ENCODE peak calls at places on chromosomes 6 and 20, in five cellular contexts. M is lower lobe of right lung, Q is colonic mucosa, V is fibroblast of lung, Y is vagina. T is an unnamed sample.

GRCh38 chr6:40912158-40912946 is 126.7 kb downstream of the UNC5CL start:
- DNase-seq in M (no peak), Q (peak; percentile 69), V (peak; percentile 23), Y (no peak), T (no peak)

GRCh38 chr20:48282591-48283228 is 497.4 kb upstream of the SULF2 start:
- DNase-seq in M (no peak), Q (no peak), V (no peak), Y (no peak), T (no peak)

GRCh38 chr20:57660510-57661199 is 40.4 kb upstream of the ZBP1 start:
- DNase-seq in M (peak; percentile 10), Q (no peak), V (no peak), Y (no peak), T (no peak)

GRCh38 chr6:36827261-36828079 is 11.8 kb downstream of the CPNE5 start:
- DNase-seq in M (no peak), Q (no peak), V (peak; percentile 64), Y (no peak), T (peak; percentile 79)

GRCh38 chr20:62941792-62942191 is 3.8 kb downstream of the GID8 start:
- DNase-seq in M (no peak), Q (no peak), V (no peak), Y (no peak), T (no peak)

GRCh38 chr6:16677458-16677857 is 83.8 kb downstream of the ATXN1 start:
- DNase-seq in M (no peak), Q (no peak), V (no peak), Y (no peak), T (no peak)

GRCh38 chr6:84052204-84052882 is 18.8 kb downstream of the MRAP2 start:
- DNase-seq in M (no peak), Q (no peak), V (peak; percentile 34), Y (no peak), T (peak; percentile 95)

GRCh38 chr6:44567406-44567805 is 179.9 kb downstream of the CDC5L start:
- DNase-seq in M (no peak), Q (no peak), V (no peak), Y (no peak), T (no peak)

GRCh38 chr6:157317129-157317814 is 6.0 kb downstream of the TMEM242 start:
- DNase-seq in M (no peak), Q (peak; percentile 69), V (peak; percentile 88), Y (no peak), T (no peak)

GRCh38 chr6:95017922-95018321 is 559.4 kb upstream of the MANEA start:
- DNase-seq in M (no peak), Q (no peak), V (no peak), Y (no peak), T (no peak)

GRCh38 chr6:56076033-56076432 is 171.3 kb downstream of the COL21A1 start:
- DNase-seq in M (no peak), Q (no peak), V (no peak), Y (no peak), T (no peak)

GRCh38 chr20:31440012-31440659 is at the start of gene DEFB123:
- DNase-seq in M (no peak), Q (no peak), V (no peak), Y (no peak), T (no peak)

GRCh38 chr6:161542581-161542980 is 268.7 kb upstream of the AGPAT4 start:
- DNase-seq in M (no peak), Q (no peak), V (no peak), Y (no peak), T (no peak)

GRCh38 chr6:146545608-146546007 is 2.0 kb downstream of the RAB32 start:
- DNase-seq in M (no peak), Q (peak; percentile 22), V (peak; percentile 49), Y (no peak), T (no peak)

GRCh38 chr6:42704937-42705374 is 17.4 kb downstream of the PRPH2 start:
- DNase-seq in M (no peak), Q (no peak), V (no peak), Y (no peak), T (peak; percentile 54)

GRCh38 chr6:134938896-134939295 is 11.0 kb downstream of the ALDH8A1 start:
- DNase-seq in M (no peak), Q (no peak), V (no peak), Y (no peak), T (no peak)

GRCh38 chr6:167849846-167850459 is 23.2 kb downstream of the AFDN start:
- DNase-seq in M (no peak), Q (no peak), V (no peak), Y (no peak), T (no peak)

GRCh38 chr20:31260326-31260932 is 3.0 kb downstream of the DEFB115 start:
- DNase-seq in M (no peak), Q (no peak), V (no peak), Y (no peak), T (no peak)

GRCh38 chr6:84854801-84855400 is 90.5 kb upstream of the TBX18 start:
- DNase-seq in M (no peak), Q (no peak), V (no peak), Y (no peak), T (no peak)

GRCh38 chr6:10409160-10409765 is 5.6 kb downstream of the TFAP2A start:
- DNase-seq in M (no peak), Q (no peak), V (no peak), Y (no peak), T (no peak)

GRCh38 chr6:20661721-20662120 is 127.5 kb downstream of the CDKAL1 start:
- DNase-seq in M (no peak), Q (no peak), V (peak; percentile 70), Y (no peak), T (no peak)

GRCh38 chr6:163827157-163827556 is 412.6 kb downstream of the QKI start:
- DNase-seq in M (no peak), Q (no peak), V (no peak), Y (no peak), T (no peak)

GRCh38 chr6:38350882-38351281 is 288.8 kb downstream of the BTBD9 start:
- DNase-seq in M (no peak), Q (no peak), V (peak; percentile 30), Y (no peak), T (no peak)

GRCh38 chr6:131924881-131925474 is 26.2 kb downstream of the CCN2 start:
- DNase-seq in M (no peak), Q (no peak), V (peak; percentile 79), Y (no peak), T (no peak)

GRCh38 chr6:89966250-89966588 is 72.0 kb downstream of the GJA10 start:
- DNase-seq in M (no peak), Q (no peak), V (peak; percentile 42), Y (no peak), T (no peak)

GRCh38 chr6:21201181-21201580 is 392.4 kb upstream of the SOX4 start:
- DNase-seq in M (no peak), Q (no peak), V (no peak), Y (no peak), T (no peak)

GRCh38 chr6:42118162-42119001 is 24.0 kb downstream of the C6orf132 start:
- DNase-seq in M (peak; percentile 86), Q (peak; percentile 91), V (no peak), Y (no peak), T (peak; percentile 93)

GRCh38 chr6:153538491-153538890 is 407.4 kb upstream of the RGS17 start:
- DNase-seq in M (no peak), Q (no peak), V (peak; percentile 8), Y (no peak), T (no peak)

GRCh38 chr6:156934054-156934424 is 156.9 kb downstream of the ARID1B start:
- DNase-seq in M (no peak), Q (no peak), V (no peak), Y (no peak), T (no peak)

GRCh38 chr6:56450376-56450775 is 192.3 kb downstream of the DST start:
- DNase-seq in M (no peak), Q (no peak), V (no peak), Y (no peak), T (no peak)

GRCh38 chr6:53744321-53744720 is 50.5 kb upstream of the LRRC1 start:
- DNase-seq in M (no peak), Q (no peak), V (no peak), Y (no peak), T (no peak)

GRCh38 chr6:14100098-14100497 is 17.5 kb upstream of the CD83 start:
- DNase-seq in M (no peak), Q (no peak), V (no peak), Y (no peak), T (no peak)

GRCh38 chr20:25226433-25227316 is 21.2 kb upstream of the PYGB start:
- DNase-seq in M (peak; percentile 60), Q (no peak), V (no peak), Y (peak; percentile 84), T (peak; percentile 79)

GRCh38 chr6:128696651-128697391 is 176.4 kb upstream of the PTPRK start:
- DNase-seq in M (no peak), Q (no peak), V (peak; percentile 63), Y (no peak), T (no peak)

DNA sequence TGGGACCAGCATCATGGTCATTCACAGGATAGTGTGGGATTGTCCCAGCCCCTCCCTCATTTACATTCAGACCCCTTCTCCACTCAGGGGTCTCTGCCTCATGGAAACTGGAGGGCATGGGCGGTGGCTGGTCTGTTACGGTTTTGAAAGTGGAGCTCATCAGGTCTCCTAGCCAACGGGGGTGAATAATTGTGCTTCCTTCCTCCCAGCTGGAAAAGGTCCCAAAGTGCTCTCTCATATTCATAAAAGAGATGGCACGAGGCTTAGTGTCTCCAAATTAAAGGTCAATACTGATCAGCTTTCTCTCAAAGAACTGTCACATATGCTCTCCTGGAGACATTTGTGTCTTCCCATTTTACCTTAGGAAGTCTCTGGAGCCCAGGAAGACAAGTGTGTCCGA is 19.9 kb downstream of the JARID2 start:
- DNase-seq in M (no peak), Q (no peak), V (no peak), Y (no peak), T (no peak)
- H3K4me1 ChIP-seq in M (peaks cover 71% of the 10 kb centered on the region), Q (peaks cover 3% of the 10 kb centered on the region), V (peaks cover 26% of the 10 kb centered on the region), Y (peaks cover 64% of the 10 kb centered on the region), T (peaks cover 35% of the 10 kb centered on the region)

GRCh38 chr6:111626446-111626845 is 20.8 kb upstream of the TRAF3IP2 start:
- DNase-seq in M (no peak), Q (no peak), V (no peak), Y (no peak), T (no peak)
- H3K27ac ChIP-seq in M (no peak overlapping the region), Q (peak overlapping the region; percentile 15), V (no peak overlapping the region), Y (peak overlapping the region; percentile 86), T (no peak overlapping the region)

DNA sequence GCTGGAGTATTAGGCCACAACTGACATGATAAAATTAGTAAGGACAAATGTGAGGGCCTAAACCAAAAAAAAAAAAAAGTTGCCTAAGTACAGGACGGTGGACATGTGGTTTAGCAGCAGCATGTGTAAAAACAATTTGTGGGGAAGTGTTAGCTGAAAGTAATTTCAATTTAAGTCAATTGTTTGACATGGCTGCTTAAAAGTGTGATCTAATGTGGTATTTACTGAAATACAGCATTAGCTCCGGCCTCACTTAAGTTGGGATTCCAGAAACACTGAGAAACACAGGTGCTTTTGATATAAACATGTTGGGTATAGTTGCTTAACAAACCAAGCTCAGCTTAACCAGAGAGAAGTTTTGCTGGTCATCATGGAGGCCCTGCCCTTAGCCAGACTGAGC is 119.7 kb downstream of the FYN start:
- DNase-seq in M (no peak), Q (no peak), V (no peak), Y (no peak), T (no peak)
- H3K4me1 ChIP-seq in M (peaks cover 52% of the 10 kb centered on the region), Q (no peaks in the 10 kb centered on the region), V (peaks cover under 1% of the 10 kb centered on the region), Y (no peaks in the 10 kb centered on the region), T (no peaks in the 10 kb centered on the region)

DNA sequence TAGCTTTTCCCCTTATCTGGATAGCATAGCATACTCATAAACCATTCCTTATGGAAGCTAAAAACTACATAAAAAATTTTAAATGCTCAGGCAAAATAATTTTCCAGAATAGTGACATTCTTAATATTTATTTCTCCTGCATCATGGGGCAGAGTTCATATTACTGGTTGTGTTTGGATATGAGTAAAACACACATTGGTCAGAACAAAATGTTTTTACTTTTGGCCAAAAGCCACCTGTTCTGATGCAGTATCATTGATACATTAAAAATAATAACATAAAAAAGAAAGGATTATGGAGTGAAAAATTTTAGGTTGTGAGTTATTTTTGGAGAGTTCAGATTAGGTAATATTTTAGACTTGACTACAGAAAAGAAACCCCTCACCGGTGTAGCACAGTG is 33.6 kb downstream of the TRAM2 start:
- DNase-seq in M (no peak), Q (no peak), V (peak; percentile 79), Y (no peak), T (no peak)
- H3K27ac ChIP-seq in M (peak overlapping the region; percentile 61), Q (no peak overlapping the region), V (peak overlapping the region; percentile 82), Y (no peak overlapping the region), T (peak overlapping the region; percentile 29)